ENCODE peak calls at places on chromosomes 3 and 15, in seven cellular contexts. J is SK-N-SH, Z is fibroblast of lung, I is Panc1, C is mammary epithelial cell, T is uterus, R is HL-60. L is an unnamed sample.

GRCh38 chr3:59774613-59775012 is 724.8 kb upstream of the CFAP20DC start:
- DNase-seq in R (no peak), J (no peak), Z (peak), C (peak), T (no peak), I (no peak), L (no peak)

GRCh38 chr3:71548995-71549394 is 34.5 kb downstream of the FOXP1 start:
- DNase-seq in I (no peak), R (no peak), J (no peak), Z (no peak), T (no peak), C (no peak), L (no peak)

GRCh38 chr3:39550343-39550742 is 82.9 kb downstream of the MOBP start:
- DNase-seq in Z (no peak), C (no peak), R (no peak), J (no peak), T (no peak), I (no peak), L (no peak)

GRCh38 chr3:41148446-41148845 is 50.9 kb upstream of the CTNNB1 start:
- DNase-seq in R (no peak), Z (peak), C (peak), T (peak), J (peak), I (no peak), L (no peak)

GRCh38 chr3:21795863-21796392 is 44.9 kb upstream of the ZNF385D start:
- DNase-seq in I (no peak), R (no peak), J (no peak), C (no peak), T (no peak), Z (no peak), L (no peak)

GRCh38 chr15:95326689-95327525 is 1003.6 kb upstream of the NR2F2 start:
- DNase-seq in T (peak), C (no peak), R (no peak), Z (no peak), I (no peak), J (peak), L (no peak)

GRCh38 chr3:132317229-132317948 is at the start of gene ACP3:
- DNase-seq in T (peak), I (no peak), Z (peak), C (peak), J (no peak), R (peak), L (no peak)

GRCh38 chr3:57007513-57008415 is 52.7 kb upstream of the SPATA12 start:
- DNase-seq in T (peak), C (peak), J (no peak), R (no peak), I (no peak), Z (peak), L (no peak)

GRCh38 chr3:141402476-141403171 is 34.3 kb downstream of the ZBTB38 start:
- DNase-seq in R (peak), J (peak), C (no peak), T (peak), I (no peak), Z (peak), L (peak)

GRCh38 chr3:101070260-101071121 is 77.3 kb upstream of the ABI3BP start:
- DNase-seq in Z (peak), J (peak), R (peak), C (no peak), I (no peak), T (no peak), L (no peak)

GRCh38 chr3:42539871-42540714 is 37.6 kb downstream of the VIPR1 start:
- DNase-seq in I (no peak), J (peak), R (peak), T (no peak), C (peak), Z (no peak), L (no peak)

GRCh38 chr3:195508185-195508584 is 34.9 kb downstream of the PPP1R2 start:
- DNase-seq in T (no peak), C (no peak), R (peak), Z (no peak), I (no peak), J (no peak), L (no peak)

GRCh38 chr3:29721789-29722188 is 440.9 kb downstream of the RBMS3 start:
- DNase-seq in J (no peak), Z (no peak), C (no peak), T (no peak), I (no peak), R (no peak), L (no peak)

GRCh38 chr15:70104227-70104626 is 6.5 kb upstream of the TLE3 start:
- DNase-seq in I (no peak), T (no peak), Z (no peak), C (no peak), R (no peak), J (no peak), L (no peak)

GRCh38 chr3:72836923-72837322 is 11.3 kb downstream of the SHQ1 start:
- DNase-seq in Z (no peak), T (peak), J (no peak), C (no peak), R (no peak), I (no peak), L (peak)

GRCh38 chr3:147963711-147964110 is 554.5 kb downstream of the ZIC1 start:
- DNase-seq in J (no peak), R (no peak), Z (no peak), I (no peak), T (no peak), C (no peak), L (no peak)

GRCh38 chr3:63473641-63474166 is 178.8 kb upstream of the SNTN start:
- DNase-seq in Z (no peak), R (no peak), C (no peak), I (no peak), J (no peak), T (no peak), L (no peak)

GRCh38 chr3:141680620-141681389 is 57.3 kb upstream of the RNF7 start:
- DNase-seq in C (peak), R (no peak), Z (peak), J (peak), I (no peak), T (no peak), L (no peak)

GRCh38 chr3:157094301-157094700 is 65.6 kb downstream of the CCNL1 start:
- DNase-seq in T (no peak), J (no peak), R (no peak), C (peak), I (no peak), Z (no peak), L (no peak)

GRCh38 chr15:64731807-64732151 is 43.6 kb downstream of the RBPMS2 start:
- DNase-seq in I (no peak), T (no peak), J (no peak), C (no peak), R (no peak), Z (no peak), L (no peak)

GRCh38 chr15:64732156-64732860 is 43.1 kb downstream of the RBPMS2 start:
- DNase-seq in C (no peak), I (no peak), J (peak), T (no peak), R (no peak), Z (no peak), L (no peak)

GRCh38 chr15:64731012-64731806 is 44.2 kb downstream of the RBPMS2 start:
- DNase-seq in C (peak), T (peak), I (peak), Z (peak), R (peak), J (peak), L (peak)

DNA sequence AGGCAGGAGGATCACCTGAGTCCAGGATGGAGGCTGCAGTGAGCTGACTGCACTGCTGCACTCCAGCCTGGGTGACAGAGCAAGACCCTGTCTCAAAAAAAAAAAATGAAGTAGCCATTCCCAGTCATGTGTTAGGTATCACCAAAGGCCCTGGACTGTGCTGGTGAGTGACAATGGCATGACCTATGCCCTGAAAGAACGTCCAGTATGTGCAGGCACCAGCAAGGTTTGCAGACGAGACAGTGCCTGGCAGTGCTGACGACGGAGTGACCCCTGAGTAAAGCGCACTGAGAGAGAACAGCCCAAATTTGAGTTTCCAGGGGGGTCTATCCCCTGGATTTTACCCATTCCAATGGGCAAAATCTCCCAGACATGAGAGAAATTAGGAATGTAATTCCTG is 45.2 kb downstream of the RBPMS2 start:
- DNase-seq in T (no peak), Z (no peak), R (no peak), I (no peak), J (no peak), C (no peak), L (no peak)
- H3K27ac ChIP-seq in T (no peak), Z (no peak), R (no peak), I (no peak), J (no peak), C (no peak), L (no peak)

GRCh38 chr3:197559662-197560061 is 3.9 kb upstream of the BDH1 start:
- DNase-seq in I (no peak), Z (no peak), J (no peak), T (no peak), C (no peak), R (no peak), L (no peak)

GRCh38 chr3:197562398-197563251 is 6.9 kb upstream of the BDH1 start:
- DNase-seq in J (no peak), T (no peak), C (no peak), I (no peak), R (no peak), Z (no peak), L (no peak)

GRCh38 chr3:197567900-197568685 is 12.3 kb upstream of the BDH1 start:
- DNase-seq in C (no peak), Z (no peak), I (no peak), R (no peak), T (no peak), J (peak), L (no peak)

GRCh38 chr3:197561926-197562325 is 6.2 kb upstream of the BDH1 start:
- DNase-seq in I (no peak), Z (no peak), T (no peak), R (no peak), C (no peak), J (no peak), L (no peak)

DNA sequence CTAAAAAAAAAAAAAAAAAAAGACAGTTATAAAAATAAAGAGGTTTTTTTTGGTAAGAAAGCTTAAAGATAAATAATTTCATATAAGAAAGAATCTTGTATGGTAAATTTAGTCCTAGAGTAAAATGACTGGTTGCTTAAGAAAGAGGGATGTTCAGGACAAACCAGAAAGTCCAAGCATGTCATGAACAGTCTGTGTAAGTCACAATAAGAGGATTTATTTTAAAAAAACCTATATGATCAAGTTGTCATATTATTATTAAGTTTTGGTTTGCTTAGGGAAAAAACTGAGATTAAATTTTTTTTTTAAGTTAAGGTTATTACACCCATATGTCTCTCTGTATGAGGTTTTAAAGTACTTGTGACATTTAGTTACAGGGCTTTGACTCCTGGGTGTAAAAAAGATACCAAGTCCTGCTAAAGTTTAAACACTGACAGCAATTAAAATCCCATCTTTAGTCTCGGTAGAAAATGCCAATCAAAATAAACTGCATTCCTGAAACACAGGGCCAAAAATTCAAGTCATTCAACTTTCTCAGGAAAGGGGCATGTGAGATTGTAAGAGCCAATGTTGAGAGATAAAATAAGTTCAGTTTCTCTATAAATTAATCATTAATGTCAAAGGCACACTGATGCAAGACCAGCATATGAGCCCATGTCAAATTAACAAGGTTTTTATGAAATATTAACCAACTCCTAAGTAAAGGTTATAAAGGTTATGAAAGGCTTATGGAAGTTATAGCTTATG is 8.5 kb upstream of the BDH1 start:
- DNase-seq in R (no peak), C (no peak), Z (no peak), I (no peak), T (no peak), J (no peak), L (no peak)
- H3K4me3 ChIP-seq in R (no peak), C (no peak), Z (no peak), I (no peak), T (no peak), J (no peak), L (no peak)

DNA sequence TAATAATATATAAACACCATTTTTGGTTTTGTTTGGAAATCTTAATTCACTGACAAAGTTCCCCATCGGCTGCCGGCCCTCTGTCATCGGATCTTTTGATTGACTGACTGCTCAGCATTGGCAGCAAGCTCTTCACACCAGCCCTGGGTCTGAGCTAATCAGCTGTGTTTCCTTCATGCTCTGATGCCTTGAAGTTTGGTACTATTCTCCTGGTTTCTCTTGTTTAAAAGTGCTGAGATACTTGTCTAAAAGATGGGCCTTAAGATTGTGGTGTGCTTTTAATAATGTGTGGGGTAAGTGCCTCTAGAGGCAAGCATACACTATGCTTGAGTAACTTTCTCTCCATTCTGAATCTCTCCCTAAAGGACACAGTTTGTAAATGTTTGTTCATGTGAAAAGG is 415.5 kb upstream of the TPRG1 start:
- DNase-seq in R (no peak), Z (no peak), C (no peak), J (no peak), T (no peak), I (no peak), L (no peak)
- H3K27ac ChIP-seq in R (no peak), Z (no peak), C (no peak), J (no peak), T (no peak), I (no peak), L (no peak)

DNA sequence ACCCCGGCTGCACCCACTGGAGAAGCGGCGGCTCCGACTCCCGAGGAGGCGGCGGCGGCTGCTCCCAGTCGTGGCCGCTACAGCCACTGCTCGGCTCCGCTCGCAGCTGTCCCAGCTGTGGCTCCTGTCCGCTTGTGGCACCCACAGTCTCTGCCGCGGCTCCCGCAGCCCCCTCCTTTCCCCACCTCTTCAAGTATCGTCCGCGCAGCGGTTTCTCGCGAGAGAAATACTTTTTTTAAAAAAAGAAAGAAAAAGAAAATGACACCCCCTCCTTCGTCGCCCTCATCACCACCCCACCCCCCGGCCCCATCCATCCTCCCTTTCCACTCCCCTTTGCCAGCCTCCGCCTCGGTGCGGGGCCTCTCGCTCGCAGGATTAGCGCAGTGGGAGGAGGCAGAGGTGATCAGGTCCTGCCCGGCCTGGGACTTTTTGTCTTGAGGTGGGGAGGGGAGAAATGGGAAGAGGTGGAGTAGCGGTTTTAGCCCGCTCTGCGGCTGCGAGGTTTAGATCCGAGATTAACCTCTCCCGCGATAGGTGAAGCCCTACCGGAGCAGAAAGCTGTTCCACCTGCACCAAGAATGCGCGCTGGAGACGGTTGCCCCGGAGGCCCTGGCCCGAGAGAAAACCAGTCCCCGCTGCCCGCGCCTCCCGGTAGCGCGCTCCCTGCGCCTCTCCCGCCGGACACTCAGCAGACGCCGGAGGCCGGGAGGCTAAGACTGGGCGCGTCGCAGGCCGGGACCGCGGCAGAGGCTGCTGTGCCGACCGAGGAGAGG is at the start of gene FBN1:
- DNase-seq in I (no peak), C (peak), J (peak), Z (peak), T (peak), R (peak), L (peak)
- H3K4me3 ChIP-seq in I (peak), C (peak), J (peak), Z (peak), T (peak), R (peak), L (peak)

DNA sequence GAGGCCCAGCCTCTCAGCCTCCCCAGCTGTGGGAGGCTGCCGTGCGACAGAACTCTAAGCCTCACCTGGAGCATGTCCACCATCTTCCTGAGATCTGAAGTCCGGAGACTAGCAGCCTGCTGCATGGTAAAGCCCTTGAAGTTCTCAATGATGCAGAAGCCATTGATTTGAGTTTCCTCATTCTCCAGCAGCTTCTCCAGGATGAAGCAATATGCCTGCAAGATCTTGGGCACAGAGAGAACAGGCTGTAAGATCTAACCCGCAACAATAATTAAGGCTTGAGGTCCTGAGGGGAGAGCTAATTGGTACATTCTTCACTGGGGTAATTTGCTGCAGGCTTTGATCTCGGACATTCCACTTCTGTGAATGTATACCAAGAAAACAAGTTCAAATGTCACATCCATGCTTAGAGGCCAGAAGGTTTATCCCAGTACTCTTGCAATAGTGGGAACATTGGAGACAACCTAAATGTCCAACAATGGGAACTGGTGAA is 9.7 kb downstream of the RLBP1 start:
- DNase-seq in T (no peak), I (no peak), C (no peak), Z (no peak), R (peak), J (no peak), L (no peak)
- H3K27ac ChIP-seq in T (no peak), I (no peak), C (no peak), Z (no peak), R (no peak), J (no peak), L (no peak)

DNA sequence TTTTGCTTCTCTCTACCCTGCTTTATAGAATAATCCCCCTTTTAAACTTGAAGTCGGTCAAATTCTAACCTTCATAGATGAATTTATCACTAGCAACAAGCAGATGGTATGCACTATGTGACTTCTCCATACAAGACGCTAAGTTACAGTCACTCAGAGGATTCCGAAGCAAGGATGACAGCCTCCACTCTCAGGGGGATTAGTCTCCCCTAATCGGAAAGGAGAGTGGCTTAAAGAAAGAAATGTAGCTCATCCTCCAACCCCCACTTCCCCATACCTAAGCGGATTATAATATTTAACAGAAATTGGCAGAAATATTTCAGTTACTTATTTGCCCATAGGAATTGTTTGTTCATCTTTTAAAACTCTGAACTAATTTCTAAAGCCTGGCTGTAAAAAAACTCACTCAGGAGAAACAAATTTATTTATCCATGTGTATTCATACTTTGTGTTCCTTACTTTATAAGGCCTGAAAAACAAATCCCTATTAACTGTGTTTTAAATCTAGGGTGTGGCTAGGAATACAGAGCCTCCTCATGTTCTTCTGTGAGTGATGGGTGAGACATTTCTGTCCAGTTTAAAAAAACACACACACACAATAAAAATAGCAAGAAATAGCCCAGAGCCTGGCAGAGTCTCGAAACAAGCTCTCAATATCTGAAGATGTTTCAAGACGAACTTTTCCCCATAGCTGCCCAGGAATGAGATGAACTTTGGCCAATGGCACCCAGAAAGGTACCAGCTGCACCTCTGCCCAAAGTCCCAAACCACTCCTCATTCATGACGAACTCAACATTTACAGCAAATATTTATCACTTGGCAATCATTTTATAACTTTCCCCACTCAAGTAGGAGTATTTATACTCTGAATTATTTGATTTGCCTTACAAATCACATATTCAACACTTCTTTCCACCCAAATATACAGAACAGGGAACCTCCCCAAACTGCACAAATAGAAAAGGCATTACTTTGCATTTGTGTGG is 18.6 kb downstream of the SIAH2 start:
- DNase-seq in C (peak), J (no peak), I (no peak), Z (no peak), R (no peak), T (no peak), L (no peak)
- H3K4me3 ChIP-seq in C (no peak), J (no peak), I (no peak), Z (no peak), R (no peak), T (no peak), L (no peak)

DNA sequence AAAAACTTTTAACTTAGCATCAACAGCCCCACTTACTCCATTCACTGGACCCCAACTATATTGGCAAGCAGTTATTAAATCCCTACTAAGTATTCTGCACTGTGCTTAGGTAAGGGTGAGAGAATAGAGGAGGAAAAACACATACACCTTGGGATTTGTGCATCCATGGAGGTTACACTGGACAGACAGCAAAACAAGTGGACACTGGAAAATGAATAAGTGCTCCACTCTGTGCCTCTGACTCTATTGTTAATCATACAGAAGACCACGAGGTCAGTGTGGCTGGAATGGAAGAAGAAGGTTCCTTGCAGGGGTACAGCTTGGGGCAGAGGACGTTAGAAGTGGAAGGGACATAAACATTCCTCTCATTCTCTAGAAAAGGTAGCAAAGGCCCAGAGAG is 3.2 kb downstream of the ADCY5 start:
- DNase-seq in Z (no peak), C (no peak), R (no peak), I (no peak), T (no peak), J (no peak), L (no peak)
- H3K27ac ChIP-seq in Z (no peak), C (no peak), R (no peak), I (no peak), T (no peak), J (no peak), L (peak)